ENCODE peak calls at places on chromosomes 5 and 9, in four cellular contexts. V, I, C and X are unnamed samples.

GRCh38 chr9:97696025-97696822 is 916 bp downstream of the XPA start:
- DNase-seq in V (peak; percentile 5), I (no peak), C (peak; percentile 24), X (no peak)

GRCh38 chr9:14529047-14529446 is 164.2 kb downstream of the ZDHHC21 start:
- DNase-seq in V (no peak), I (no peak), C (no peak), X (no peak)

GRCh38 chr5:86979801-86980510 is 287.7 kb upstream of the RASA1 start:
- DNase-seq in V (peak; percentile 3), I (no peak), C (peak; percentile 71), X (no peak)

GRCh38 chr9:93004561-93004960 is 53.9 kb upstream of the SUSD3 start:
- DNase-seq in V (no peak), I (no peak), C (no peak), X (no peak)

GRCh38 chr5:31449175-31449574 is 82.7 kb downstream of the DROSHA start:
- DNase-seq in V (no peak), I (no peak), C (peak; percentile 61), X (no peak)

GRCh38 chr9:36996677-36997076 is 37.4 kb downstream of the PAX5 start:
- DNase-seq in V (no peak), I (no peak), C (no peak), X (no peak)

GRCh38 chr9:530681-531080 is 310.8 kb upstream of the DMRT1 start:
- DNase-seq in V (no peak), I (no peak), C (peak; percentile 2), X (no peak)

GRCh38 chr9:77514886-77515711 is 133.0 kb downstream of the GNA14 start:
- DNase-seq in V (peak; percentile 6), I (no peak), C (no peak), X (no peak)

GRCh38 chr5:96614110-96614691 is 48.0 kb upstream of the CAST start:
- DNase-seq in V (peak; percentile 68), I (peak; percentile 69), C (peak; percentile 96), X (peak; percentile 45)

GRCh38 chr5:123441408-123441807 is 18.2 kb upstream of the CEP120 start:
- DNase-seq in V (no peak), I (no peak), C (no peak), X (no peak)
- TF ChIP-seq MAZ in V (no peak), I (no peak), C (no peak), X (no peak)

GRCh38 chr9:130713286-130713975 is 19.9 kb downstream of the EXOSC2 start:
- DNase-seq in V (no peak), I (no peak), C (peak; percentile 34), X (peak; percentile 37)
- TF ChIP-seq MAZ in V (no peak), I (no peak), C (no peak), X (no peak)

GRCh38 chr5:73118331-73119011 is 1.9 kb upstream of the TMEM171 start:
- DNase-seq in V (peak; percentile 9), I (no peak), C (no peak), X (no peak)

GRCh38 chr5:73121109-73121443 is 701 bp downstream of the TMEM171 start:
- DNase-seq in V (no peak), I (no peak), C (peak; percentile 47), X (no peak)

GRCh38 chr5:73120222-73121108 is at the start of gene TMEM171:
- DNase-seq in V (no peak), I (peak; percentile 54), C (peak; percentile 37), X (no peak)

GRCh38 chr5:73117088-73117755 is 3.2 kb upstream of the TMEM171 start:
- DNase-seq in V (no peak), I (no peak), C (no peak), X (no peak)

GRCh38 chr5:73119492-73120157 is 750 bp upstream of the TMEM171 start:
- DNase-seq in V (no peak), I (no peak), C (no peak), X (no peak)
- TF ChIP-seq MAZ in V (no peak), I (no peak), C (no peak), X (no peak)

GRCh38 chr5:180639287-180639686 is 10.1 kb downstream of the FLT4 start:
- DNase-seq in V (no peak), I (no peak), C (no peak), X (no peak)
- TF ChIP-seq MAZ in V (no peak), I (no peak), C (no peak), X (no peak)

GRCh38 chr5:127870914-127871313 is 167.7 kb downstream of the CCDC192 start:
- DNase-seq in V (no peak), I (no peak), C (no peak), X (no peak)
- TF ChIP-seq MAZ in V (no peak), I (no peak), C (no peak), X (no peak)

GRCh38 chr9:79477241-79477830 is 94.4 kb upstream of the TLE4 start:
- DNase-seq in V (no peak), I (no peak), C (peak; percentile 61), X (no peak)
- TF ChIP-seq MAZ in V (no peak), I (no peak), C (no peak), X (no peak)

DNA sequence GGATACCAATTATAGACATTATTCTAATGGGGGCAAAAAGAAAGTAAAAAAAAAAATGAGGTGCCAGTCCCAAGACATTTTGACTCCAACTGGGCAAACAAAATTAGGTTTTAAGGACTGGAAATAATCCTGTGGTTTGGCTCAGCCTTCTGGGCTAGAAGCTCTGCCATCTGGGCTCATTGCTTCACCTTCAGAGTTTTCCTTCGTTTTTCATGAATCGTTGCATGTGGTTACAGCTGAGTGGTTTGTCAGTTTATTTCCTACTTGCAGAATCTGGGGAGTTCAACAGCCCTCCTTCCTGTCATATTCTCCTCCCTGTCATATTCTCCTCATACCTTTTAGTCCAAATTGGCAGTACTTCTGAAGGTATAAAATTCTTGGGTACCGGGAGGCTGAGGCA is 12.0 kb downstream of the UGT3A2 start:
- DNase-seq in V (no peak), I (no peak), C (no peak), X (no peak)
- TF ChIP-seq MAZ in V (no peak), I (no peak), C (no peak), X (no peak)

GRCh38 chr5:134124289-134125194 is 10.1 kb downstream of the TCF7 start:
- DNase-seq in V (no peak), I (no peak), C (peak; percentile 69), X (no peak)
- TF ChIP-seq MAZ in V (no peak), I (no peak), C (peak; percentile 76), X (no peak)